ENCODE peak calls at places on chromosomes 7 and 10, in seven cellular contexts. One of them, this sample, is unnamed.

GRCh38 chr7:67937717-67938191 is 941.1 kb downstream of the TYW1 start:
- DNase-seq in AG09319: peak
- DNase-seq in dorsolateral prefrontal cortex: peak
- DNase-seq in BE2C: no peak
- DNase-seq in pancreas: no peak
- DNase-seq in BJ: peak
- DNase-seq in thoracic aorta: no peak
- DNase-seq in this sample: no peak

GRCh38 chr10:5002013-5002727 is 1.5 kb downstream of the AKR1C2 start:
- DNase-seq in pancreas: no peak
- DNase-seq in BE2C: no peak
- DNase-seq in BJ: no peak
- DNase-seq in thoracic aorta: no peak
- DNase-seq in dorsolateral prefrontal cortex: no peak
- DNase-seq in AG09319: no peak
- DNase-seq in this sample: no peak

GRCh38 chr7:34603711-34604444 is 54.1 kb upstream of the NPSR1 start:
- DNase-seq in BJ: no peak
- DNase-seq in thoracic aorta: no peak
- DNase-seq in pancreas: no peak
- DNase-seq in dorsolateral prefrontal cortex: no peak
- DNase-seq in AG09319: no peak
- DNase-seq in BE2C: no peak
- DNase-seq in this sample: no peak

GRCh38 chr7:47211467-47212121 is 370.3 kb downstream of the TNS3 start:
- DNase-seq in thoracic aorta: no peak
- DNase-seq in pancreas: peak
- DNase-seq in dorsolateral prefrontal cortex: no peak
- DNase-seq in BJ: no peak
- DNase-seq in AG09319: no peak
- DNase-seq in BE2C: no peak
- DNase-seq in this sample: no peak

GRCh38 chr10:100562806-100563293 is 27.1 kb downstream of the HIF1AN start:
- DNase-seq in dorsolateral prefrontal cortex: peak
- DNase-seq in BJ: no peak
- DNase-seq in AG09319: no peak
- DNase-seq in pancreas: peak
- DNase-seq in BE2C: peak
- DNase-seq in thoracic aorta: no peak
- DNase-seq in this sample: no peak

GRCh38 chr10:132544744-132545658 is 7.4 kb downstream of the INPP5A start:
- DNase-seq in BJ: no peak
- DNase-seq in AG09319: no peak
- DNase-seq in BE2C: no peak
- DNase-seq in dorsolateral prefrontal cortex: no peak
- DNase-seq in pancreas: peak
- DNase-seq in thoracic aorta: no peak
- DNase-seq in this sample: peak

GRCh38 chr10:60816624-60817023 is 38.3 kb downstream of the CDK1 start:
- DNase-seq in AG09319: peak
- DNase-seq in BE2C: peak
- DNase-seq in dorsolateral prefrontal cortex: no peak
- DNase-seq in BJ: peak
- DNase-seq in pancreas: no peak
- DNase-seq in thoracic aorta: no peak
- DNase-seq in this sample: no peak

GRCh38 chr7:29604702-29605101 is 41.1 kb downstream of the PRR15 start:
- DNase-seq in thoracic aorta: no peak
- DNase-seq in BJ: no peak
- DNase-seq in BE2C: no peak
- DNase-seq in AG09319: no peak
- DNase-seq in pancreas: no peak
- DNase-seq in dorsolateral prefrontal cortex: no peak
- DNase-seq in this sample: no peak

GRCh38 chr7:18384491-18385143 is 110.9 kb upstream of the HDAC9 start:
- DNase-seq in dorsolateral prefrontal cortex: no peak
- DNase-seq in AG09319: no peak
- DNase-seq in BJ: no peak
- DNase-seq in BE2C: peak
- DNase-seq in thoracic aorta: no peak
- DNase-seq in pancreas: no peak
- DNase-seq in this sample: no peak

GRCh38 chr10:106224676-106225075 is 939.8 kb downstream of the SORCS1 start:
- DNase-seq in AG09319: peak
- DNase-seq in thoracic aorta: no peak
- DNase-seq in pancreas: no peak
- DNase-seq in BJ: peak
- DNase-seq in BE2C: no peak
- DNase-seq in dorsolateral prefrontal cortex: no peak
- DNase-seq in this sample: no peak

GRCh38 chr10:72812798-72813430 is 80.6 kb upstream of the OIT3 start:
- DNase-seq in AG09319: no peak
- DNase-seq in BJ: peak
- DNase-seq in BE2C: no peak
- DNase-seq in dorsolateral prefrontal cortex: no peak
- DNase-seq in thoracic aorta: no peak
- DNase-seq in pancreas: no peak
- DNase-seq in this sample: no peak

GRCh38 chr7:102898532-102898859 is 14.3 kb upstream of the LRRC17 start:
- DNase-seq in AG09319: no peak
- DNase-seq in thoracic aorta: no peak
- DNase-seq in dorsolateral prefrontal cortex: no peak
- DNase-seq in BJ: no peak
- DNase-seq in pancreas: no peak
- DNase-seq in BE2C: no peak
- DNase-seq in this sample: no peak

GRCh38 chr10:59682986-59683937 is 26.4 kb downstream of the SLC16A9 start:
- DNase-seq in BJ: no peak
- DNase-seq in dorsolateral prefrontal cortex: no peak
- DNase-seq in BE2C: no peak
- DNase-seq in AG09319: no peak
- DNase-seq in pancreas: no peak
- DNase-seq in thoracic aorta: no peak
- DNase-seq in this sample: no peak

GRCh38 chr10:110006358-110007170 is 1.2 kb upstream of the ADD3 start:
- DNase-seq in BJ: no peak
- DNase-seq in pancreas: no peak
- DNase-seq in BE2C: peak
- DNase-seq in AG09319: no peak
- DNase-seq in dorsolateral prefrontal cortex: peak
- DNase-seq in thoracic aorta: peak
- DNase-seq in this sample: no peak

GRCh38 chr7:52410032-52410431 is 625.4 kb upstream of the POM121L12 start:
- DNase-seq in AG09319: no peak
- DNase-seq in dorsolateral prefrontal cortex: no peak
- DNase-seq in BE2C: no peak
- DNase-seq in BJ: no peak
- DNase-seq in pancreas: no peak
- DNase-seq in thoracic aorta: no peak
- DNase-seq in this sample: no peak

GRCh38 chr10:76736392-76736791 is 901.2 kb downstream of the KCNMA1 start:
- DNase-seq in dorsolateral prefrontal cortex: no peak
- DNase-seq in BJ: no peak
- DNase-seq in pancreas: no peak
- DNase-seq in thoracic aorta: no peak
- DNase-seq in BE2C: no peak
- DNase-seq in AG09319: no peak
- DNase-seq in this sample: no peak

GRCh38 chr10:70324341-70324861 is 40.6 kb upstream of the NPFFR1 start:
- DNase-seq in dorsolateral prefrontal cortex: no peak
- DNase-seq in AG09319: no peak
- DNase-seq in pancreas: no peak
- DNase-seq in thoracic aorta: no peak
- DNase-seq in BJ: no peak
- DNase-seq in BE2C: no peak
- DNase-seq in this sample: no peak

GRCh38 chr10:98012654-98013053 is 17.8 kb downstream of the CRTAC1 start:
- DNase-seq in dorsolateral prefrontal cortex: no peak
- DNase-seq in BE2C: no peak
- DNase-seq in pancreas: no peak
- DNase-seq in thoracic aorta: no peak
- DNase-seq in AG09319: no peak
- DNase-seq in BJ: no peak
- DNase-seq in this sample: no peak

GRCh38 chr10:126650164-126650563 is 20.3 kb downstream of the C10orf90 start:
- DNase-seq in AG09319: no peak
- DNase-seq in dorsolateral prefrontal cortex: no peak
- DNase-seq in BE2C: no peak
- DNase-seq in thoracic aorta: no peak
- DNase-seq in BJ: no peak
- DNase-seq in pancreas: no peak
- DNase-seq in this sample: no peak

GRCh38 chr7:78090616-78091015 is 292.0 kb downstream of the PHTF2 start:
- DNase-seq in dorsolateral prefrontal cortex: no peak
- DNase-seq in BE2C: no peak
- DNase-seq in AG09319: no peak
- DNase-seq in thoracic aorta: no peak
- DNase-seq in BJ: no peak
- DNase-seq in pancreas: no peak
- DNase-seq in this sample: no peak

GRCh38 chr7:78099715-78100477 is 301.3 kb downstream of the PHTF2 start:
- DNase-seq in thoracic aorta: no peak
- DNase-seq in BJ: peak
- DNase-seq in BE2C: no peak
- DNase-seq in pancreas: no peak
- DNase-seq in AG09319: no peak
- DNase-seq in dorsolateral prefrontal cortex: no peak
- DNase-seq in this sample: no peak

GRCh38 chr7:78095549-78095948 is 297.0 kb downstream of the PHTF2 start:
- DNase-seq in pancreas: no peak
- DNase-seq in BJ: peak
- DNase-seq in AG09319: no peak
- DNase-seq in BE2C: no peak
- DNase-seq in dorsolateral prefrontal cortex: no peak
- DNase-seq in thoracic aorta: no peak
- DNase-seq in this sample: no peak
- TF ChIP-seq CTCF in pancreas: no peak
- TF ChIP-seq CTCF in BJ: peak
- TF ChIP-seq CTCF in AG09319: no peak
- TF ChIP-seq CTCF in BE2C: no peak
- TF ChIP-seq CTCF in dorsolateral prefrontal cortex: no peak
- TF ChIP-seq CTCF in thoracic aorta: no peak
- TF ChIP-seq CTCF in this sample: no peak

GRCh38 chr10:21496285-21497176 is 29.0 kb downstream of the SKIDA1 start:
- DNase-seq in BE2C: peak
- DNase-seq in thoracic aorta: no peak
- DNase-seq in pancreas: no peak
- DNase-seq in AG09319: no peak
- DNase-seq in BJ: no peak
- DNase-seq in dorsolateral prefrontal cortex: no peak
- DNase-seq in this sample: peak

GRCh38 chr10:21495686-21496284 is 29.7 kb downstream of the SKIDA1 start:
- DNase-seq in pancreas: peak
- DNase-seq in BE2C: peak
- DNase-seq in dorsolateral prefrontal cortex: peak
- DNase-seq in BJ: no peak
- DNase-seq in thoracic aorta: peak
- DNase-seq in AG09319: no peak
- DNase-seq in this sample: peak

GRCh38 chr10:21494221-21495001 is 31.1 kb downstream of the SKIDA1 start:
- DNase-seq in pancreas: peak
- DNase-seq in BE2C: no peak
- DNase-seq in thoracic aorta: no peak
- DNase-seq in BJ: no peak
- DNase-seq in dorsolateral prefrontal cortex: no peak
- DNase-seq in AG09319: no peak
- DNase-seq in this sample: peak

GRCh38 chr10:21493841-21494220 is 31.7 kb downstream of the SKIDA1 start:
- DNase-seq in thoracic aorta: no peak
- DNase-seq in pancreas: no peak
- DNase-seq in BE2C: no peak
- DNase-seq in AG09319: no peak
- DNase-seq in BJ: no peak
- DNase-seq in dorsolateral prefrontal cortex: no peak
- DNase-seq in this sample: no peak

DNA sequence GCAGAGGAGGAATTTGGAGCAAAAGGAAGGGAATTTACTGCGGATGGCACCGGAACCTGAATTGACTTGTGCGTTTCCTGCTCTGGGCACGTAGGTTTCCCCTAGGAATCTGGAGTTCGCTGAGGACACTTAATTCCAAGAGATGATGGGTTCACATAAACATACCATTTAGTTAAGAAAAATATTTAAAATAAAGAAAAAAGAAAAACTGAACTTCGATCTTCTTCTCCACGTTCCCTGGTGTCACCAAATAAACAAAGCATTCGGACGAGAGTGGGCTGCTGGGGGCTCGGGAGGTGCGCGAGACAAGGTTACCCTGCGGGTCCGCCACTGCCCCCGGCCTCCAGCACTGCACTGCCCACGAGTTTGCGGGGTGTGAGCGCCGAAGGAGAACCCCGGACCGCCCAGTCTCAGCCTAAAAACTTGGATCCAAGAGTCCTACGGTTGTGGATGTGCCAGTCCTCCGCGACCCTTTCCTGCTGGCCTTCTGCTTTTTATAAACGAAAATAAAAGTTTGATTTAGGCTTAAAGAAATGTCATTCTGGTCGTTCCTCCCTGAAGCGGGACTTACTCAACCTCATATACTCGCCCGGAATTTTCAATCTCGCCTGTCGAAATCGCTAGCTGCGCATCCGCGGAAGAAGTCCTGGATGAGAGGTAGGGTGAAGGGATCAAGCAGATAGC is 30.3 kb downstream of the SKIDA1 start:
- DNase-seq in AG09319: no peak
- DNase-seq in dorsolateral prefrontal cortex: no peak
- DNase-seq in BE2C: no peak
- DNase-seq in thoracic aorta: no peak
- DNase-seq in pancreas: no peak
- DNase-seq in BJ: no peak
- DNase-seq in this sample: no peak
- TF ChIP-seq CTCF in AG09319: no peak
- TF ChIP-seq CTCF in dorsolateral prefrontal cortex: no peak
- TF ChIP-seq CTCF in BE2C: no peak
- TF ChIP-seq CTCF in thoracic aorta: no peak
- TF ChIP-seq CTCF in pancreas: no peak
- TF ChIP-seq CTCF in BJ: peak
- TF ChIP-seq CTCF in this sample: no peak

GRCh38 chr10:49161411-49161997 is 26.7 kb downstream of the TMEM273 start:
- DNase-seq in AG09319: no peak
- DNase-seq in BJ: no peak
- DNase-seq in pancreas: no peak
- DNase-seq in BE2C: no peak
- DNase-seq in dorsolateral prefrontal cortex: no peak
- DNase-seq in thoracic aorta: no peak
- DNase-seq in this sample: no peak
- TF ChIP-seq CTCF in AG09319: peak
- TF ChIP-seq CTCF in BJ: peak
- TF ChIP-seq CTCF in pancreas: no peak
- TF ChIP-seq CTCF in BE2C: peak
- TF ChIP-seq CTCF in dorsolateral prefrontal cortex: peak
- TF ChIP-seq CTCF in thoracic aorta: peak
- TF ChIP-seq CTCF in this sample: no peak

DNA sequence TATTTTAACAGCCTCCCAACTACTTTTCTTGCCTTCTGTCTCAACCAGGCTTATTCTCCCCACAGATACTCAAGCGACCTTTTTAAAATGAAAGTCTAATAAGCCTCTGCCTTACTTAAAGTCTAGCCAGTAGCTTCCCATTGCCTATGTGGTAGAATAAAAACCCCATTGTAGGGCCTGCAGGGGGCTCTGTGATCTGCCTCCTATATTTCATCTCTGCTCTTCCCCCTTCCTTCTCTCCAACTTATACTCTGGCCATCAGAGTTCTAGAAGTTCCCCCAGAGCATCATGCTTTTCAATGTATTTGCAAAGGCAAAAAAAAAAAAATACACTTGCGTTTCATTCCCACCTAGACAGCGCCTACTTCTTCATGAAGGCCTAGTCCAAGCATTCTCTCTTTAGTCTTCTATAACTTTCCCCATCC is 167.7 kb upstream of the ADO start:
- DNase-seq in pancreas: no peak
- DNase-seq in AG09319: no peak
- DNase-seq in BE2C: no peak
- DNase-seq in BJ: no peak
- DNase-seq in thoracic aorta: no peak
- DNase-seq in dorsolateral prefrontal cortex: no peak
- DNase-seq in this sample: no peak
- TF ChIP-seq CTCF in pancreas: no peak
- TF ChIP-seq CTCF in AG09319: peak
- TF ChIP-seq CTCF in BE2C: no peak
- TF ChIP-seq CTCF in BJ: no peak
- TF ChIP-seq CTCF in thoracic aorta: no peak
- TF ChIP-seq CTCF in dorsolateral prefrontal cortex: no peak
- TF ChIP-seq CTCF in this sample: no peak